ENCODE peak calls at places on chromosomes 4 and X, in eight cellular contexts. C, W, M, F, Y, H, J and K are unnamed samples.

GRCh38 chrX:101220881-101221280 is 1.3 kb downstream of the DRP2 start:
- DNase-seq in C (no peak), W (no peak), M (no peak), F (no peak), Y (no peak), H (no peak), J (no peak), K (no peak)

GRCh38 chr4:528835-529234 is 29.8 kb downstream of the PIGG start:
- DNase-seq in C (no peak), W (no peak), M (no peak), F (no peak), Y (no peak), H (no peak), J (no peak), K (peak; percentile 12)

GRCh38 chrX:39811391-39811790 is 286.4 kb downstream of the BCOR start:
- DNase-seq in C (no peak), W (peak; percentile 59), M (no peak), F (no peak), Y (no peak), H (no peak), J (no peak), K (peak; percentile 34)

GRCh38 chrX:252421-253291 is 28.5 kb upstream of the PLCXD1 start:
- DNase-seq in C (no peak), W (no peak), M (no peak), F (no peak), Y (no peak), H (no peak), J (no peak), K (no peak)

GRCh38 chr4:161546902-161547301 is 616.9 kb downstream of the FSTL5 start:
- DNase-seq in C (no peak), W (no peak), M (no peak), F (no peak), Y (no peak), H (no peak), J (no peak), K (no peak)

GRCh38 chr4:21184788-21185187 is 484.5 kb downstream of the PACRGL start:
- DNase-seq in C (no peak), W (peak; percentile 18), M (no peak), F (no peak), Y (no peak), H (no peak), J (no peak), K (no peak)

GRCh38 chrX:34521563-34521962 is 135.5 kb downstream of the TMEM47 start:
- DNase-seq in C (peak; percentile 1), W (peak; percentile 55), M (no peak), F (no peak), Y (no peak), H (no peak), J (no peak), K (no peak)

GRCh38 chrX:129759576-129760061 is 20.1 kb upstream of the SASH3 start:
- DNase-seq in C (peak; percentile 68), W (no peak), M (no peak), F (no peak), Y (peak; percentile 39), H (peak; percentile 57), J (peak; percentile 44), K (peak; percentile 3)

GRCh38 chr4:65604515-65604914 is 65.8 kb downstream of the EPHA5 start:
- DNase-seq in C (no peak), W (no peak), M (no peak), F (no peak), Y (no peak), H (no peak), J (no peak), K (no peak)

GRCh38 chrX:103376118-103376978 is at the start of gene BEX3:
- DNase-seq in C (peak; percentile 57), W (peak; percentile 91), M (no peak), F (peak; percentile 71), Y (peak; percentile 30), H (no peak), J (no peak), K (peak; percentile 78)

GRCh38 chrX:111869639-111870034 is 6.3 kb upstream of the TRPC5OS start:
- DNase-seq in C (peak; percentile 0), W (peak; percentile 75), M (no peak), F (peak; percentile 17), Y (peak; percentile 40), H (peak; percentile 27), J (no peak), K (peak; percentile 59)

GRCh38 chr4:20194079-20195013 is 57.4 kb upstream of the SLIT2 start:
- DNase-seq in C (peak; percentile 86), W (no peak), M (no peak), F (no peak), Y (no peak), H (peak; percentile 25), J (no peak), K (no peak)

GRCh38 chrX:11190745-11191510 is 79.8 kb downstream of the HCCS start:
- DNase-seq in C (no peak), W (no peak), M (no peak), F (peak; percentile 83), Y (no peak), H (no peak), J (no peak), K (no peak)

GRCh38 chrX:64996805-64997204 is 20.6 kb upstream of the ZC4H2 start:
- DNase-seq in C (no peak), W (no peak), M (no peak), F (no peak), Y (no peak), H (no peak), J (no peak), K (no peak)

GRCh38 chrX:49309401-49309981 is 6.0 kb downstream of the GAGE10 start:
- DNase-seq in C (peak; percentile 10), W (peak; percentile 77), M (peak; percentile 52), F (no peak), Y (no peak), H (peak; percentile 6), J (no peak), K (no peak)

GRCh38 chr4:37453361-37454262 is 209.1 kb downstream of the NWD2 start:
- DNase-seq in C (peak; percentile 11), W (peak; percentile 75), M (no peak), F (peak; percentile 13), Y (peak; percentile 73), H (peak; percentile 1), J (peak; percentile 34), K (peak; percentile 65)

GRCh38 chr4:7885216-7886134 is 54.2 kb downstream of the AFAP1 start:
- DNase-seq in C (no peak), W (no peak), M (no peak), F (no peak), Y (no peak), H (no peak), J (no peak), K (no peak)

GRCh38 chrX:17596051-17596450 is 141.2 kb upstream of the SCML1 start:
- DNase-seq in C (peak; percentile 2), W (no peak), M (no peak), F (no peak), Y (no peak), H (no peak), J (no peak), K (no peak)

GRCh38 chr4:24927039-24927438 is 14.2 kb upstream of the CCDC149 start:
- DNase-seq in C (no peak), W (no peak), M (no peak), F (no peak), Y (no peak), H (no peak), J (no peak), K (no peak)

GRCh38 chr4:119729815-119730643 is 101.4 kb upstream of the PDE5A start:
- DNase-seq in C (peak; percentile 93), W (no peak), M (no peak), F (no peak), Y (peak; percentile 89), H (peak; percentile 98), J (no peak), K (no peak)

GRCh38 chrX:152843852-152844251 is 13.0 kb downstream of the NSDHL start:
- DNase-seq in C (no peak), W (peak; percentile 3), M (no peak), F (no peak), Y (no peak), H (no peak), J (no peak), K (no peak)

GRCh38 chr4:7429601-7430078 is 5.1 kb downstream of the PSAPL1 start:
- DNase-seq in C (no peak), W (no peak), M (no peak), F (no peak), Y (no peak), H (no peak), J (no peak), K (no peak)

GRCh38 chr4:74370912-74371311 is 6.0 kb downstream of the EREG start:
- DNase-seq in C (peak; percentile 63), W (peak; percentile 78), M (no peak), F (no peak), Y (peak; percentile 44), H (peak; percentile 72), J (no peak), K (peak; percentile 3)

GRCh38 chr4:186366326-186366725 is 100.3 kb downstream of the F11 start:
- DNase-seq in C (no peak), W (no peak), M (no peak), F (no peak), Y (no peak), H (no peak), J (no peak), K (no peak)

GRCh38 chrX:21657318-21658151 is 595 bp downstream of the KLHL34 start:
- DNase-seq in C (no peak), W (no peak), M (no peak), F (no peak), Y (no peak), H (no peak), J (no peak), K (no peak)

GRCh38 chr4:159101983-159102622 is 776 bp upstream of the RAPGEF2 start:
- DNase-seq in C (no peak), W (peak; percentile 40), M (no peak), F (no peak), Y (no peak), H (no peak), J (no peak), K (peak; percentile 26)

GRCh38 chrX:130340271-130340670 is 552 bp downstream of the SLC25A14 start:
- DNase-seq in C (no peak), W (no peak), M (no peak), F (no peak), Y (no peak), H (no peak), J (no peak), K (no peak)

GRCh38 chr4:174523003-174523693 is 860 bp upstream of the HPGD start:
- DNase-seq in C (no peak), W (peak; percentile 54), M (no peak), F (no peak), Y (no peak), H (no peak), J (no peak), K (no peak)

GRCh38 chrX:130170752-130171445 is 863 bp upstream of the RAB33A start:
- DNase-seq in C (peak; percentile 47), W (peak; percentile 48), M (no peak), F (peak; percentile 83), Y (peak; percentile 11), H (peak; percentile 20), J (peak; percentile 45), K (peak; percentile 84)

GRCh38 chrX:16316336-16316735 is 149.1 kb downstream of the MAGEB17 start:
- DNase-seq in C (no peak), W (no peak), M (no peak), F (no peak), Y (no peak), H (no peak), J (no peak), K (no peak)